ENCODE peak calls at places on chromosome 14, in six cellular contexts. M is heart right ventricle, J is T-cell, O is hepatic stellate cell, D is left ventricle myocardium inferior, L is ACHN. C is an unnamed sample.

GRCh38 chr14:64736271-64737131 is 32.3 kb downstream of the PLEKHG3 start:
- DNase-seq in J (no peak), L (no peak), O (no peak), D (peak; percentile 19), M (peak; percentile 15), C (no peak)

GRCh38 chr14:92471919-92472318 is 41.7 kb upstream of the RIN3 start:
- DNase-seq in L (peak; percentile 82), M (no peak), O (peak; percentile 81), D (no peak), J (no peak), C (no peak)

GRCh38 chr14:61150851-61151250 is 130.3 kb downstream of the TMEM30B start:
- DNase-seq in M (no peak), L (no peak), O (no peak), J (no peak), D (no peak), C (no peak)

GRCh38 chr14:92651793-92652382 is 96.5 kb downstream of the LGMN start:
- DNase-seq in J (peak; percentile 37), M (peak; percentile 53), L (no peak), D (peak; percentile 64), O (no peak), C (peak; percentile 63)

GRCh38 chr14:90483117-90483516 is 86.3 kb downstream of the CALM1 start:
- DNase-seq in M (no peak), O (no peak), L (no peak), J (no peak), D (no peak), C (no peak)

GRCh38 chr14:94170151-94170550 is 4.0 kb upstream of the PPP4R4 start:
- DNase-seq in J (no peak), M (no peak), O (no peak), D (no peak), L (no peak), C (no peak)

GRCh38 chr14:76193696-76194095 is 42.0 kb downstream of the GPATCH2L start:
- DNase-seq in L (no peak), J (no peak), O (no peak), D (no peak), M (no peak), C (no peak)

GRCh38 chr14:92459479-92460421 is 53.8 kb upstream of the RIN3 start:
- DNase-seq in D (peak; percentile 42), O (no peak), M (peak; percentile 42), J (no peak), L (no peak), C (no peak)

GRCh38 chr14:22980672-22981089 is 1.7 kb downstream of the AJUBA start:
- DNase-seq in M (peak; percentile 34), D (peak; percentile 29), J (no peak), L (peak; percentile 74), O (peak; percentile 86), C (no peak)

GRCh38 chr14:52356025-52356424 is 41.9 kb downstream of the PTGER2 start:
- DNase-seq in L (no peak), D (no peak), M (no peak), O (no peak), J (no peak), C (no peak)

GRCh38 chr14:100850841-100851585 is 25.1 kb downstream of the MEG3 start:
- DNase-seq in L (peak; percentile 64), J (peak; percentile 65), O (no peak), D (peak; percentile 58), M (peak; percentile 69), C (peak; percentile 47)

C was measured in GDM1.